ENCODE peak calls at places on chromosomes 4 and X, in eight cellular contexts. Y is effector memory CD4-positive, alpha-beta T cell; U is fibroblast of lung; M is ovary; T is A549; B is uterus; Q is endodermal cell; A is WERI-Rb-1. N is an unnamed sample.

GRCh38 chrX:24294619-24295018 is 19.2 kb downstream of the SUPT20HL2 start:
- DNase-seq in Y (no peak), U (no peak), M (peak), T (peak), B (no peak), Q (peak), A (peak), N (no peak)

GRCh38 chr4:101790521-101791188 is at the start of gene BANK1:
- DNase-seq in Y (no peak), U (peak), M (no peak), T (peak), B (no peak), Q (peak), A (no peak), N (peak)

GRCh38 chrX:130726661-130727060 is 176.3 kb downstream of the ENOX2 start:
- DNase-seq in Y (no peak), U (peak), M (no peak), T (no peak), B (no peak), Q (no peak), A (no peak), N (no peak)

GRCh38 chr4:4245172-4245571 is 2.9 kb downstream of the TMEM128 start:
- DNase-seq in Y (no peak), U (no peak), M (no peak), T (no peak), B (no peak), Q (no peak), A (no peak), N (no peak)

GRCh38 chrX:45710081-45710801 is 509.6 kb upstream of the DIPK2B start:
- DNase-seq in Y (no peak), U (peak), M (no peak), T (peak), B (no peak), Q (no peak), A (no peak), N (no peak)

GRCh38 chr4:120466429-120466828 is 399.8 kb upstream of the MAD2L1 start:
- DNase-seq in Y (no peak), U (no peak), M (no peak), T (no peak), B (no peak), Q (peak), A (no peak), N (no peak)

GRCh38 chr4:182863501-182863900 is 53.7 kb downstream of the DCTD start:
- DNase-seq in Y (no peak), U (no peak), M (no peak), T (no peak), B (no peak), Q (peak), A (no peak), N (no peak)

GRCh38 chr4:92234393-92235176 is 69.2 kb upstream of the GRID2 start:
- DNase-seq in Y (no peak), U (peak), M (no peak), T (peak), B (no peak), Q (no peak), A (no peak), N (no peak)

GRCh38 chrX:27622883-27623282 is 32.7 kb downstream of the DCAF8L2 start:
- DNase-seq in Y (no peak), U (no peak), M (no peak), T (no peak), B (no peak), Q (no peak), A (no peak), N (no peak)

GRCh38 chr4:73853246-73853704 is at the start of gene PF4V1:
- DNase-seq in Y (no peak), U (peak), M (peak), T (no peak), B (no peak), Q (peak), A (no peak), N (no peak)

GRCh38 chrX:145910017-145910416 is 92.4 kb downstream of the SLITRK2 start:
- DNase-seq in Y (no peak), U (no peak), M (no peak), T (no peak), B (no peak), Q (no peak), A (no peak), N (no peak)

GRCh38 chr4:120132935-120133334 is 66.3 kb upstream of the MAD2L1 start:
- DNase-seq in Y (no peak), U (no peak), M (no peak), T (peak), B (no peak), Q (no peak), A (no peak), N (no peak)

GRCh38 chr4:25527044-25527443 is 128.6 kb upstream of the SLC34A2 start:
- DNase-seq in Y (no peak), U (no peak), M (no peak), T (no peak), B (no peak), Q (no peak), A (no peak), N (no peak)

GRCh38 chrX:48824066-48824465 is 2.2 kb upstream of the ERAS start:
- DNase-seq in Y (no peak), U (no peak), M (no peak), T (no peak), B (no peak), Q (no peak), A (no peak), N (no peak)

GRCh38 chr4:177047070-177047850 is 254.5 kb upstream of the VEGFC start:
- DNase-seq in Y (peak), U (peak), M (peak), T (peak), B (peak), Q (peak), A (peak), N (no peak)

GRCh38 chr4:147453561-147454141 is 27.2 kb upstream of the EDNRA start:
- DNase-seq in Y (no peak), U (peak), M (no peak), T (peak), B (no peak), Q (no peak), A (no peak), N (no peak)

GRCh38 chrX:107721966-107722707 is 53.5 kb downstream of the TSC22D3 start:
- DNase-seq in Y (no peak), U (no peak), M (no peak), T (no peak), B (no peak), Q (no peak), A (no peak), N (peak)

GRCh38 chr4:4200624-4201023 is 26.1 kb downstream of the OTOP1 start:
- DNase-seq in Y (no peak), U (no peak), M (no peak), T (no peak), B (no peak), Q (peak), A (no peak), N (no peak)

GRCh38 chr4:20532871-20533870 is 167.1 kb upstream of the PACRGL start:
- DNase-seq in Y (no peak), U (peak), M (no peak), T (no peak), B (no peak), Q (no peak), A (no peak), N (no peak)

GRCh38 chr4:106775636-106776035 is 260.5 kb downstream of the DKK2 start:
- DNase-seq in Y (no peak), U (no peak), M (no peak), T (no peak), B (no peak), Q (no peak), A (no peak), N (no peak)

GRCh38 chr4:85527815-85528214 is 52.9 kb downstream of the ARHGAP24 start:
- DNase-seq in Y (no peak), U (no peak), M (no peak), T (no peak), B (no peak), Q (no peak), A (no peak), N (no peak)

GRCh38 chr4:24321637-24322036 is 262.7 kb downstream of the DHX15 start:
- DNase-seq in Y (no peak), U (no peak), M (no peak), T (no peak), B (no peak), Q (no peak), A (no peak), N (no peak)

GRCh38 chr4:182143086-182143821 is 99.9 kb upstream of the TENM3 start:
- DNase-seq in Y (no peak), U (peak), M (peak), T (no peak), B (peak), Q (peak), A (peak), N (no peak)

GRCh38 chr4:48403358-48403757 is 62.0 kb downstream of the SLAIN2 start:
- DNase-seq in Y (no peak), U (no peak), M (no peak), T (no peak), B (no peak), Q (no peak), A (no peak), N (no peak)

GRCh38 chr4:145887241-145887964 is 51.2 kb downstream of the ZNF827 start:
- DNase-seq in Y (no peak), U (peak), M (peak), T (no peak), B (peak), Q (peak), A (no peak), N (no peak)

GRCh38 chrX:71666240-71667223 is 814 bp upstream of the LOC101059915 start:
- DNase-seq in Y (no peak), U (no peak), M (no peak), T (peak), B (no peak), Q (no peak), A (no peak), N (no peak)

GRCh38 chr4:77036206-77036605 is 39.6 kb downstream of the CCNI start:
- DNase-seq in Y (no peak), U (peak), M (no peak), T (no peak), B (no peak), Q (no peak), A (no peak), N (no peak)

GRCh38 chr4:77028241-77028640 is 47.5 kb downstream of the CCNI start:
- DNase-seq in Y (no peak), U (no peak), M (no peak), T (no peak), B (no peak), Q (no peak), A (no peak), N (no peak)

GRCh38 chr4:77026322-77026704 is 49.5 kb downstream of the CCNI start:
- DNase-seq in Y (no peak), U (no peak), M (no peak), T (no peak), B (no peak), Q (no peak), A (no peak), N (no peak)

GRCh38 chr4:77035153-77035552 is 40.6 kb downstream of the CCNI start:
- DNase-seq in Y (no peak), U (no peak), M (no peak), T (no peak), B (no peak), Q (no peak), A (no peak), N (no peak)

GRCh38 chr4:77031544-77031943 is 44.2 kb downstream of the CCNI start:
- DNase-seq in Y (no peak), U (no peak), M (no peak), T (no peak), B (no peak), Q (no peak), A (no peak), N (no peak)
- H3K27ac ChIP-seq in Y (no peak), U (peak), M (no peak), T (no peak), B (no peak), Q (no peak), A (no peak), N (no peak)

DNA sequence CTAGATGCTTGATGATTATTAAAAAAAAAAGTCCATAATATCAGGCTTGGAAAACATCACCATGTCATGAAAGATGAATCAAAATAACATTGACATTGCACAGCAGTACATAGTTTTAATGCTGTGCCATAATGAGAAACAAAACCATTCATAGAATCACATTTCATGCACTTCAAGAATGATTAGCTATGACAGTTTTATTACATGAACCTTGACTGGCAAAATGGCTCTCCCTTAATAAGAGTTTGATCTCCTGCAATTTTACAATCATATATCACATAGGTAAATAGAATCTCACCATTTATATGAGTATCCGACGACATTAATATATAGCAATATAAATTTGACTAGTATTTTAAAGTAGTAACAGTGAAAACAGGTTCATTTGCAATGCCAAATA is 49.8 kb downstream of the TECRL start:
- DNase-seq in Y (no peak), U (no peak), M (no peak), T (no peak), B (no peak), Q (no peak), A (no peak), N (no peak)
- H3K27ac ChIP-seq in Y (no peak), U (no peak), M (no peak), T (no peak), B (no peak), Q (no peak), A (no peak), N (no peak)

GRCh38 chrX:66675541-66675940 is 36.7 kb upstream of the EDA2R start:
- DNase-seq in Y (no peak), U (no peak), M (no peak), T (no peak), B (no peak), Q (no peak), A (no peak), N (no peak)

GRCh38 chrX:66676990-66677389 is 38.1 kb upstream of the EDA2R start:
- DNase-seq in Y (no peak), U (peak), M (no peak), T (no peak), B (no peak), Q (no peak), A (no peak), N (no peak)

GRCh38 chrX:66676413-66676812 is 37.5 kb upstream of the EDA2R start:
- DNase-seq in Y (no peak), U (peak), M (no peak), T (no peak), B (no peak), Q (no peak), A (no peak), N (no peak)

GRCh38 chrX:66674506-66674905 is 35.6 kb upstream of the EDA2R start:
- DNase-seq in Y (no peak), U (no peak), M (no peak), T (no peak), B (no peak), Q (no peak), A (no peak), N (no peak)

GRCh38 chrX:66677430-66677829 is 38.6 kb upstream of the EDA2R start:
- DNase-seq in Y (no peak), U (peak), M (no peak), T (no peak), B (no peak), Q (no peak), A (no peak), N (no peak)
- H3K27ac ChIP-seq in Y (no peak), U (no peak), M (no peak), T (no peak), B (no peak), Q (no peak), A (no peak), N (no peak)

DNA sequence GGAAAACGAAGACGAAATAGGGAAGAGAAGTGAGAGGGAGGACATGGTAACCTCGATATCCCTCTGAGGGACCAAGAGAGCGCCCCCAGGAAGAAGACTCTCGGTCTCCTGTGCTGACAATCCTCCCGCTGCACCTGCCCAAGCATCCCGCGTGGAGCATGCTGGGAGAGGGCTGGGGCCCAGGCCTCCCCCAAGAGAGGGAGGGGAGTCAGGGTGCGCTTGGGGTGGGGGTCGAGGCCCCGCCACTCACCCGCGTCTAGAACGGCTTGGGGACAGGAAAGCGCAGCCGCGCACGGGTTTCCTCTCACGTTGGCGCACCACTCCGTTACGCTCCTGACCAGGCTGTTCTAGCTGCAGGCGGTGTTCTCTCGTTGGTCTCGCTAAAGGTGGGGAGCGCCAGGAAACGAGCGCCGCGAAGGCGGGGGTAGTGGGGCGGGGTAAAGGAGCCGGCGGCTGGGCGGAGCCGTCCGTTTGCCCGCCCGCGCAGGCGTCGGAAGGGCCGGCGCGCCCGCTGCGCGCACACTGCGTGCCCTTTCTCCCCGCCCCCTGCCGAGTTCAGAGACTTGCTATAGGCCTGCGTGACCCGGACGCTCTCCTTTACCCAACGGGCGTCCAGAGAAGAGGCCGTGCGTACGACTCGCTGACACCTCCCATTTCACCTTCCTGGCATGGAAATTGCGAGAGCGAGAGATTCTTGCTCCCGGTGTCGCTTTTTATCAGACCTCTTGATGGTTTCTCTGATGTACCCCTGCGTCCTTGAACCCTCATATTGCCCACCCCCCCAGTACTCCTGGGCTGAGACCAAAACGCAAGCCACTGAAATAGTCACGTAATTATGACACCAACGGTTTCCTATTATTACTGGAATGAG is at the start of gene C1GALT1C1:
- DNase-seq in Y (peak), U (peak), M (peak), T (peak), B (peak), Q (peak), A (peak), N (peak)
- H3K27ac ChIP-seq in Y (peak), U (peak), M (no peak), T (peak), B (peak), Q (peak), A (peak), N (peak)

DNA sequence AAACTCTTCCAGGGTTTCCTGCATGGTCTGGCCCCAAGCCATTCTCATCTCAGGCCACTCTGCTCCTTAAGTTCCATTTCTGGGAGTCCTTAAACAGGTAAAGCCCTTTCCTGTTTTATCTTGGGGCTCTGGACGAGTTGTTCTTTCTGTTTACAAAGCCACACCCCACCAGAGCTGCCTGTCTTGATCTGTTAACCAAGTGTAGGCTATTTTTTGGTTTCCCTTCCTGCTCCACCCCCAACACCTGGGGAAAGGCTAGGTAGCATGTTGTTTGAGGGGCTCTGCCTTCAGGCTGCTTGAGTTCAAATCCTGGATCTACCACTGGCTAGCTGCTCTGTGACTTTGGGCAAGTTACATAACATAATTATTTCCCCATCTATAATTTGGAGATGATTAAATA is 40.0 kb downstream of the ERVMER34-1 start:
- DNase-seq in Y (no peak), U (no peak), M (no peak), T (no peak), B (no peak), Q (no peak), A (no peak), N (no peak)
- H3K27ac ChIP-seq in Y (peak), U (no peak), M (no peak), T (no peak), B (no peak), Q (no peak), A (no peak), N (peak)